ENCODE peak calls at places on chromosomes 13 and 19, in five cellular contexts. A is left lung, C is choroid plexus epithelial cell, T is ascending aorta, N is pancreas. H is an unnamed sample.

GRCh38 chr13:111952814-111953213 is 114.1 kb upstream of the SOX1 start:
- DNase-seq in T (no peak), N (no peak), C (no peak), A (no peak), H (no peak)

GRCh38 chr19:11138659-11139526 is 16.7 kb downstream of the SPC24 start:
- DNase-seq in N (peak; percentile 40), T (peak; percentile 50), A (peak; percentile 81), C (peak; percentile 77), H (no peak)

GRCh38 chr13:83827338-83827737 is 54.9 kb downstream of the SLITRK1 start:
- DNase-seq in C (no peak), A (no peak), N (no peak), T (no peak), H (no peak)

GRCh38 chr13:53408306-53408705 is 379.7 kb downstream of the OLFM4 start:
- DNase-seq in C (no peak), A (no peak), T (no peak), N (no peak), H (no peak)

GRCh38 chr13:42478531-42479156 is 95.3 kb upstream of the TNFSF11 start:
- DNase-seq in T (no peak), N (no peak), C (peak; percentile 85), A (no peak), H (no peak)

GRCh38 chr13:43744630-43745029 is 42.1 kb downstream of the ENOX1 start:
- DNase-seq in A (no peak), N (no peak), T (no peak), C (peak; percentile 11), H (no peak)

GRCh38 chr19:20503536-20503935 is 62.0 kb downstream of the ZNF737 start:
- DNase-seq in T (no peak), N (peak; percentile 46), A (no peak), C (peak; percentile 3), H (peak; percentile 92)

GRCh38 chr13:110442946-110443632 is 118.4 kb downstream of the RAB20 start:
- DNase-seq in A (no peak), T (no peak), N (no peak), C (peak; percentile 72), H (no peak)

GRCh38 chr19:28523619-28524018 is 689.3 kb downstream of the UQCRFS1 start:
- DNase-seq in N (no peak), C (no peak), A (no peak), T (no peak), H (no peak)

GRCh38 chr19:35139618-35139943 is 957 bp downstream of the FXYD1 start:
- DNase-seq in C (no peak), N (no peak), A (no peak), T (no peak), H (no peak)

GRCh38 chr13:35592457-35592856 is 116.0 kb upstream of the MAB21L1 start:
- DNase-seq in N (no peak), T (no peak), A (no peak), C (no peak), H (no peak)

GRCh38 chr13:20142019-20142926 is 18.6 kb downstream of the GJA3 start:
- DNase-seq in C (no peak), N (no peak), T (no peak), A (no peak), H (no peak)

GRCh38 chr19:37988758-37989635 is 82.0 kb downstream of the SIPA1L3 start:
- DNase-seq in C (peak; percentile 65), A (no peak), N (no peak), T (no peak), H (no peak)

GRCh38 chr19:49200238-49200862 is 42.8 kb downstream of the TRPM4 start:
- DNase-seq in T (no peak), A (no peak), C (peak; percentile 11), N (no peak), H (no peak)

GRCh38 chr13:30905932-30906383 is at the start of gene MEDAG:
- DNase-seq in N (peak; percentile 31), T (peak; percentile 76), A (peak; percentile 47), C (peak; percentile 88), H (no peak)

GRCh38 chr13:23510544-23510916 is 59.7 kb upstream of the TNFRSF19 start:
- DNase-seq in N (no peak), T (no peak), A (no peak), C (peak; percentile 66), H (no peak)

GRCh38 chr13:90107658-90108057 is 1239.8 kb upstream of the MIR17HG start:
- DNase-seq in A (no peak), T (no peak), N (no peak), C (no peak), H (no peak)

GRCh38 chr19:46210634-46211033 is 18.9 kb upstream of the IGFL1 start:
- DNase-seq in A (no peak), N (no peak), T (no peak), C (no peak), H (no peak)

GRCh38 chr13:28047784-28048388 is 52.5 kb downstream of the FLT3 start:
- DNase-seq in N (no peak), T (no peak), A (no peak), C (peak; percentile 41), H (no peak)

GRCh38 chr13:113854238-113855011 is 9.5 kb downstream of the GAS6 start:
- DNase-seq in N (no peak), C (peak; percentile 58), T (no peak), A (peak; percentile 61), H (no peak)

GRCh38 chr13:27403252-27403678 is 21.2 kb upstream of the GTF3A start:
- DNase-seq in N (peak; percentile 23), A (no peak), C (peak; percentile 69), T (no peak), H (peak; percentile 98)

GRCh38 chr19:3537101-3537437 is 1.9 kb upstream of the TEKTIP1 start:
- DNase-seq in C (no peak), T (no peak), N (no peak), A (no peak), H (no peak)

GRCh38 chr13:97727991-97728390 is 225.5 kb upstream of the IPO5 start:
- DNase-seq in A (no peak), N (no peak), C (no peak), T (no peak), H (no peak)

GRCh38 chr19:2342656-2343288 is 14.3 kb downstream of the SPPL2B start:
- DNase-seq in T (no peak), A (no peak), N (no peak), C (no peak), H (no peak)

GRCh38 chr19:30144242-30144758 is 202.3 kb downstream of the URI1 start:
- DNase-seq in T (no peak), A (no peak), N (no peak), C (no peak), H (no peak)

GRCh38 chr13:58584610-58585009 is 953.1 kb downstream of the PCDH17 start:
- DNase-seq in N (no peak), T (no peak), A (no peak), C (no peak), H (no peak)

GRCh38 chr13:95684463-95684862 is 7.5 kb downstream of the DNAJC3 start:
- DNase-seq in T (no peak), A (no peak), N (no peak), C (no peak), H (no peak)

GRCh38 chr19:51157265-51157664 is 15.2 kb downstream of the SIGLEC7 start:
- DNase-seq in A (no peak), N (no peak), C (no peak), T (no peak), H (peak; percentile 21)

GRCh38 chr19:45161715-45162463 is 1.1 kb upstream of the NKPD1 start:
- DNase-seq in N (no peak), C (peak; percentile 55), A (no peak), T (no peak), H (no peak)
- TF ChIP-seq CTCF in N (no peak), C (peak; percentile 82), A (peak; percentile 33), T (no peak), H (peak; percentile 88)

GRCh38 chr13:94557836-94558235 is 38.1 kb downstream of the TGDS start:
- DNase-seq in C (no peak), T (no peak), N (no peak), A (no peak), H (no peak)
- H3K4me3 ChIP-seq in C (no peak overlapping the region), T (no peak overlapping the region), N (no peak overlapping the region), A (no peak overlapping the region), H (no peak overlapping the region)

GRCh38 chr19:18254546-18255500 is 19.4 kb downstream of the IQCN start:
- DNase-seq in C (no peak), N (peak; percentile 48), T (no peak), A (no peak), H (no peak)
- TF ChIP-seq CTCF in C (no peak), N (no peak), T (no peak), A (no peak), H (peak; percentile 24)

GRCh38 chr19:6271251-6271650 is 8.5 kb downstream of the MLLT1 start:
- DNase-seq in A (no peak), N (no peak), T (no peak), C (peak; percentile 39), H (no peak)

GRCh38 chr19:6273701-6274601 is 5.8 kb downstream of the MLLT1 start:
- DNase-seq in T (peak; percentile 79), C (peak; percentile 82), N (peak; percentile 80), A (peak; percentile 88), H (no peak)

GRCh38 chr19:6272913-6273600 is 6.7 kb downstream of the MLLT1 start:
- DNase-seq in T (no peak), C (no peak), A (no peak), N (no peak), H (no peak)

GRCh38 chr19:6271721-6272410 is 7.9 kb downstream of the MLLT1 start:
- DNase-seq in C (peak; percentile 56), N (peak; percentile 65), A (peak; percentile 65), T (no peak), H (no peak)

DNA sequence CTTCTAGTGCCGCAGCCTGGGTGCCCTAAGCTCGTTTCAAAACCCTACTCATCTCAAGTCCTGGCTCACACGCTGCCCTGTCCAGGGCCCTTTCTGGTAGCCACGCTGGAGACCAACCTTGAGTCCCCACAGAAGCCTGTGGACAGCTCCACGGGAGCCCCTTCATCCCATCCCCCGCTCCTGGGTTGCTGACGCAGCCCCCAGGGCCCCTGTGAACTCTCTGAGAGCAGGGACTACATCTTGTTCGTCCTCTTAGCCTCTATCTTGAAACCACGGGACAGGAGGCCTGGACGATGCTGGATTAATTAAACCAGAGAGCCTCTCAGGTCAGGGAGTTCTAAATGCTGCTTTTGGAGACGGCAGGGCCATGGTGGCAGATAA is 7.4 kb downstream of the MLLT1 start:
- DNase-seq in N (no peak), C (no peak), T (no peak), A (no peak), H (no peak)
- H3K4me3 ChIP-seq in N (no peak overlapping the region), C (peak overlapping the region; percentile 45), T (no peak overlapping the region), A (no peak overlapping the region), H (peak overlapping the region; percentile 30)

DNA sequence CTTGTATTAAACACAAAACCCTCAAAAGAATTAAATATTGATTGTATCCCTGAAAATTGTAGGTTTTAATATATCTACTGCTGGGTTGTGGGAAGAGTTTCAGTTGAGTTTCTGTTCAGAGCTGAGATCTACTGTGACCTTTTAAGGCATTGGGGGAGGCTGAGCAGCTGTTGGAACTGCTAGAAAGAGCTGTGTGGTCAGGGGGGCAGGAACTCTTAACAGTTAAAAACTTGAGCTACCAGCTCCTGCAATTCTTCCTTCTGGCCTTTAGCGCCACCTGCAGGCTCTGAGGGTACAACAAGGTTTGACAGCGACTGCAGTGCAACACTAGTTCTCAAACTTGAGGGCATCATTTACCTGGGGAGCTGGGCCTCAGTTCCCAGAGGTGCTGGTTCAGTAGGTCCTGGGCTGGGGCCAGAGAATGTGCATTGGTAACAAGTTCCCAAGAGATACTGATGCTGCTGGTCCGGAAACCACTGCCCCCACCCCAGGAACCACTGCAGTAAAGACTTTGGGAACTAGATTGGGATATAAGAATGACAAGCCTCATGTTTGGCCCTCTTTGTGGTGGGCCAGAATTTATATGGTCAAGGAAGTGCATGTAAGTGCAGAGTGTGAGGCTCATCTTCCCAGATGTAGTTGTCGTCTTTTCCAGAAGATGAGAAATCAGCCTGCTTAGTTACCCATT is 2.5 kb downstream of the RNASEH2B start:
- DNase-seq in A (peak; percentile 92), T (peak; percentile 65), N (peak; percentile 84), C (peak; percentile 95), H (peak; percentile 48)
- TF ChIP-seq CTCF in A (peak; percentile 89), T (peak; percentile 76), N (peak; percentile 60), C (peak; percentile 97), H (peak; percentile 89)

GRCh38 chr13:21435710-21436151 is 23.4 kb downstream of the ZDHHC20 start:
- DNase-seq in T (peak; percentile 16), A (peak; percentile 84), N (peak; percentile 57), C (peak; percentile 87), H (peak; percentile 51)
- H3K4me3 ChIP-seq in T (no peak overlapping the region), A (no peak overlapping the region), N (no peak overlapping the region), C (peak overlapping the region; percentile 34), H (no peak overlapping the region)

H was measured in retinal pigment epithelial cell.